ENCODE peak calls at places on chromosomes 5 and 9, in six cellular contexts. One of them, this sample, is unnamed.

GRCh38 chr5:67364381-67364970 is 167.9 kb upstream of the CD180 start:
- DNase-seq in hepatic stellate cell: no peak
- DNase-seq in GM23248: no peak
- DNase-seq in amniotic epithelial cell: no peak
- DNase-seq in NT2/D1: no peak
- DNase-seq in NCI-H1417: no peak
- DNase-seq in this sample: no peak

GRCh38 chr9:125747765-125748510 is 765 bp downstream of the PBX3 start:
- DNase-seq in amniotic epithelial cell: no peak
- DNase-seq in NCI-H1417: peak
- DNase-seq in hepatic stellate cell: peak
- DNase-seq in GM23248: peak
- DNase-seq in NT2/D1: no peak
- DNase-seq in this sample: peak

GRCh38 chr5:177045628-177046027 is 23.1 kb downstream of the ZNF346 start:
- DNase-seq in NCI-H1417: no peak
- DNase-seq in amniotic epithelial cell: no peak
- DNase-seq in hepatic stellate cell: no peak
- DNase-seq in GM23248: no peak
- DNase-seq in NT2/D1: no peak
- DNase-seq in this sample: no peak

GRCh38 chr5:168268949-168269943 is 22.2 kb upstream of the WWC1 start:
- DNase-seq in hepatic stellate cell: peak
- DNase-seq in GM23248: peak
- DNase-seq in NCI-H1417: peak
- DNase-seq in NT2/D1: peak
- DNase-seq in amniotic epithelial cell: peak
- DNase-seq in this sample: peak

GRCh38 chr9:111113712-111114111 is 75.4 kb upstream of the LPAR1 start:
- DNase-seq in GM23248: no peak
- DNase-seq in amniotic epithelial cell: no peak
- DNase-seq in NT2/D1: no peak
- DNase-seq in hepatic stellate cell: no peak
- DNase-seq in NCI-H1417: no peak
- DNase-seq in this sample: no peak

GRCh38 chr5:6593148-6594016 is 39.5 kb downstream of the NSUN2 start:
- DNase-seq in NT2/D1: no peak
- DNase-seq in amniotic epithelial cell: no peak
- DNase-seq in GM23248: no peak
- DNase-seq in hepatic stellate cell: no peak
- DNase-seq in NCI-H1417: no peak
- DNase-seq in this sample: no peak

GRCh38 chr5:114957384-114957783 is 212.3 kb downstream of the TRIM36 start:
- DNase-seq in hepatic stellate cell: no peak
- DNase-seq in NCI-H1417: no peak
- DNase-seq in NT2/D1: no peak
- DNase-seq in amniotic epithelial cell: no peak
- DNase-seq in GM23248: peak
- DNase-seq in this sample: no peak

GRCh38 chr5:157345067-157345466 is 79.1 kb downstream of the CYFIP2 start:
- DNase-seq in amniotic epithelial cell: no peak
- DNase-seq in NCI-H1417: no peak
- DNase-seq in hepatic stellate cell: no peak
- DNase-seq in NT2/D1: no peak
- DNase-seq in GM23248: no peak
- DNase-seq in this sample: no peak

GRCh38 chr9:23829580-23830458 is 3.8 kb upstream of the ELAVL2 start:
- DNase-seq in NT2/D1: no peak
- DNase-seq in NCI-H1417: no peak
- DNase-seq in GM23248: peak
- DNase-seq in hepatic stellate cell: no peak
- DNase-seq in amniotic epithelial cell: peak
- DNase-seq in this sample: peak

GRCh38 chr9:107976767-107977166 is 487.2 kb upstream of the KLF4 start:
- DNase-seq in hepatic stellate cell: no peak
- DNase-seq in NCI-H1417: no peak
- DNase-seq in amniotic epithelial cell: no peak
- DNase-seq in NT2/D1: no peak
- DNase-seq in GM23248: peak
- DNase-seq in this sample: no peak

GRCh38 chr9:112831281-112831851 is 59.3 kb downstream of the SLC46A2 start:
- DNase-seq in NCI-H1417: no peak
- DNase-seq in amniotic epithelial cell: no peak
- DNase-seq in GM23248: peak
- DNase-seq in NT2/D1: no peak
- DNase-seq in hepatic stellate cell: no peak
- DNase-seq in this sample: no peak

GRCh38 chr5:21810737-21811316 is 1042.3 kb downstream of the CDH12 start:
- DNase-seq in amniotic epithelial cell: peak
- DNase-seq in NT2/D1: no peak
- DNase-seq in NCI-H1417: peak
- DNase-seq in GM23248: peak
- DNase-seq in hepatic stellate cell: no peak
- DNase-seq in this sample: peak

GRCh38 chr5:151739939-151740335 is 18.5 kb downstream of the ATOX1 start:
- DNase-seq in NT2/D1: peak
- DNase-seq in hepatic stellate cell: peak
- DNase-seq in NCI-H1417: no peak
- DNase-seq in GM23248: peak
- DNase-seq in amniotic epithelial cell: peak
- DNase-seq in this sample: no peak

GRCh38 chr5:14659821-14660607 is 4.5 kb upstream of the OTULIN start:
- DNase-seq in NT2/D1: no peak
- DNase-seq in NCI-H1417: no peak
- DNase-seq in amniotic epithelial cell: peak
- DNase-seq in GM23248: peak
- DNase-seq in hepatic stellate cell: no peak
- DNase-seq in this sample: no peak

GRCh38 chr9:113921366-113921765 is 45.3 kb downstream of the ZNF618 start:
- DNase-seq in GM23248: no peak
- DNase-seq in amniotic epithelial cell: no peak
- DNase-seq in hepatic stellate cell: peak
- DNase-seq in NCI-H1417: no peak
- DNase-seq in NT2/D1: no peak
- DNase-seq in this sample: no peak

GRCh38 chr5:55913396-55914140 is 62.4 kb downstream of the IL31RA start:
- DNase-seq in NT2/D1: no peak
- DNase-seq in amniotic epithelial cell: no peak
- DNase-seq in GM23248: no peak
- DNase-seq in hepatic stellate cell: no peak
- DNase-seq in NCI-H1417: no peak
- DNase-seq in this sample: no peak

GRCh38 chr9:96450613-96451544 is 910 bp downstream of the HABP4 start:
- DNase-seq in GM23248: peak
- DNase-seq in amniotic epithelial cell: peak
- DNase-seq in NCI-H1417: peak
- DNase-seq in NT2/D1: peak
- DNase-seq in hepatic stellate cell: peak
- DNase-seq in this sample: peak

GRCh38 chr9:1890806-1891205 is 124.3 kb upstream of the SMARCA2 start:
- DNase-seq in hepatic stellate cell: no peak
- DNase-seq in NT2/D1: no peak
- DNase-seq in NCI-H1417: no peak
- DNase-seq in amniotic epithelial cell: no peak
- DNase-seq in GM23248: no peak
- DNase-seq in this sample: no peak

GRCh38 chr5:115531787-115532367 is 12.7 kb downstream of the FEM1C start:
- DNase-seq in NCI-H1417: no peak
- DNase-seq in NT2/D1: no peak
- DNase-seq in hepatic stellate cell: no peak
- DNase-seq in amniotic epithelial cell: no peak
- DNase-seq in GM23248: no peak
- DNase-seq in this sample: no peak

GRCh38 chr9:92147854-92148184 is 32.6 kb upstream of the SPTLC1 start:
- DNase-seq in GM23248: no peak
- DNase-seq in hepatic stellate cell: no peak
- DNase-seq in NT2/D1: no peak
- DNase-seq in NCI-H1417: no peak
- DNase-seq in amniotic epithelial cell: no peak
- DNase-seq in this sample: no peak

GRCh38 chr5:54944364-54944763 is 41.0 kb downstream of the ESM1 start:
- DNase-seq in NCI-H1417: no peak
- DNase-seq in NT2/D1: peak
- DNase-seq in hepatic stellate cell: peak
- DNase-seq in GM23248: peak
- DNase-seq in amniotic epithelial cell: peak
- DNase-seq in this sample: no peak

GRCh38 chr5:16179511-16179935 is at the start of gene MARCHF11:
- DNase-seq in GM23248: peak
- DNase-seq in NCI-H1417: peak
- DNase-seq in NT2/D1: no peak
- DNase-seq in amniotic epithelial cell: no peak
- DNase-seq in hepatic stellate cell: no peak
- DNase-seq in this sample: no peak

GRCh38 chr9:79263666-79264460 is 307.9 kb upstream of the TLE4 start:
- DNase-seq in NCI-H1417: peak
- DNase-seq in GM23248: peak
- DNase-seq in NT2/D1: no peak
- DNase-seq in hepatic stellate cell: peak
- DNase-seq in amniotic epithelial cell: peak
- DNase-seq in this sample: peak

GRCh38 chr5:67156976-67157583 is 39.5 kb downstream of the CD180 start:
- DNase-seq in GM23248: peak
- DNase-seq in hepatic stellate cell: no peak
- DNase-seq in amniotic epithelial cell: peak
- DNase-seq in NCI-H1417: peak
- DNase-seq in NT2/D1: no peak
- DNase-seq in this sample: peak

GRCh38 chr9:88235615-88236014 is 97.3 kb upstream of the SPATA31C2 start:
- DNase-seq in NT2/D1: no peak
- DNase-seq in NCI-H1417: no peak
- DNase-seq in amniotic epithelial cell: peak
- DNase-seq in hepatic stellate cell: no peak
- DNase-seq in GM23248: no peak
- DNase-seq in this sample: no peak

GRCh38 chr5:134026521-134027202 is 21.9 kb upstream of the VDAC1 start:
- DNase-seq in amniotic epithelial cell: peak
- DNase-seq in NCI-H1417: peak
- DNase-seq in GM23248: peak
- DNase-seq in NT2/D1: peak
- DNase-seq in hepatic stellate cell: peak
- DNase-seq in this sample: peak

GRCh38 chr9:136570191-136570845 is 24.5 kb upstream of the NOTCH1 start:
- DNase-seq in NCI-H1417: no peak
- DNase-seq in GM23248: no peak
- DNase-seq in amniotic epithelial cell: no peak
- DNase-seq in NT2/D1: no peak
- DNase-seq in hepatic stellate cell: no peak
- DNase-seq in this sample: no peak

GRCh38 chr9:127949827-127950512 is 12.3 kb upstream of the DPM2 start:
- DNase-seq in hepatic stellate cell: no peak
- DNase-seq in GM23248: no peak
- DNase-seq in NT2/D1: no peak
- DNase-seq in NCI-H1417: no peak
- DNase-seq in amniotic epithelial cell: no peak
- DNase-seq in this sample: no peak

GRCh38 chr5:96114736-96115466 is 153.2 kb upstream of the ELL2 start:
- DNase-seq in amniotic epithelial cell: peak
- DNase-seq in NT2/D1: no peak
- DNase-seq in NCI-H1417: no peak
- DNase-seq in GM23248: peak
- DNase-seq in hepatic stellate cell: no peak
- DNase-seq in this sample: no peak

GRCh38 chr9:133772581-133772980 is 34.4 kb upstream of the SARDH start:
- DNase-seq in amniotic epithelial cell: no peak
- DNase-seq in GM23248: no peak
- DNase-seq in NCI-H1417: no peak
- DNase-seq in hepatic stellate cell: no peak
- DNase-seq in NT2/D1: no peak
- DNase-seq in this sample: no peak

GRCh38 chr9:104121022-104121421 is 26.9 kb downstream of the SMC2 start:
- DNase-seq in NCI-H1417: no peak
- DNase-seq in amniotic epithelial cell: no peak
- DNase-seq in NT2/D1: no peak
- DNase-seq in hepatic stellate cell: no peak
- DNase-seq in GM23248: no peak
- DNase-seq in this sample: no peak